ENCODE peak calls at places on chromosome 12, in nine cellular contexts. E, F, C, T, X, G, S, D and N are unnamed samples.

GRCh38 chr12:29780084-29780483 is 3.7 kb downstream of the TMTC1 start:
- DNase-seq in E (no peak), F (no peak), C (no peak), T (no peak), X (no peak), G (no peak), S (no peak), D (no peak), N (no peak)

GRCh38 chr12:119803391-119803791 is 73.7 kb downstream of the CIT start:
- DNase-seq in E (no peak), F (peak; percentile 77), C (no peak), T (peak; percentile 80), X (no peak), G (peak; percentile 42), S (peak; percentile 47), D (no peak), N (no peak)

GRCh38 chr12:123391546-123392343 is 7.8 kb downstream of the KMT5A start:
- DNase-seq in E (no peak), F (no peak), C (no peak), T (no peak), X (no peak), G (no peak), S (no peak), D (no peak), N (no peak)

GRCh38 chr12:116202940-116203339 is 74.6 kb downstream of the MED13L start:
- DNase-seq in E (no peak), F (peak; percentile 32), C (no peak), T (no peak), X (no peak), G (peak; percentile 30), S (peak; percentile 9), D (no peak), N (no peak)

GRCh38 chr12:2845280-2845679 is 10.4 kb upstream of the NRIP2 start:
- DNase-seq in E (no peak), F (peak; percentile 79), C (no peak), T (no peak), X (no peak), G (peak; percentile 85), S (peak; percentile 86), D (no peak), N (peak; percentile 81)

GRCh38 chr12:53798575-53798974 is 46.8 kb upstream of the CISTR start:
- DNase-seq in E (no peak), F (no peak), C (no peak), T (no peak), X (no peak), G (no peak), S (no peak), D (no peak), N (no peak)

GRCh38 chr12:93571854-93572711 is at the start of gene SOCS2:
- DNase-seq in E (no peak), F (peak; percentile 36), C (no peak), T (peak; percentile 69), X (no peak), G (peak; percentile 21), S (no peak), D (peak; percentile 32), N (no peak)

GRCh38 chr12:64826234-64826633 is 1.8 kb downstream of the TBC1D30 start:
- DNase-seq in E (no peak), F (peak; percentile 60), C (no peak), T (peak; percentile 86), X (no peak), G (peak; percentile 45), S (peak; percentile 54), D (peak; percentile 52), N (peak; percentile 80)

GRCh38 chr12:115190191-115190590 is 506.2 kb upstream of the TBX3 start:
- DNase-seq in E (no peak), F (no peak), C (no peak), T (no peak), X (no peak), G (no peak), S (no peak), D (no peak), N (no peak)

GRCh38 chr12:12804432-12804886 is 8.7 kb upstream of the DDX47 start:
- DNase-seq in E (no peak), F (peak; percentile 64), C (no peak), T (no peak), X (no peak), G (peak; percentile 95), S (peak; percentile 79), D (no peak), N (no peak)

DNA sequence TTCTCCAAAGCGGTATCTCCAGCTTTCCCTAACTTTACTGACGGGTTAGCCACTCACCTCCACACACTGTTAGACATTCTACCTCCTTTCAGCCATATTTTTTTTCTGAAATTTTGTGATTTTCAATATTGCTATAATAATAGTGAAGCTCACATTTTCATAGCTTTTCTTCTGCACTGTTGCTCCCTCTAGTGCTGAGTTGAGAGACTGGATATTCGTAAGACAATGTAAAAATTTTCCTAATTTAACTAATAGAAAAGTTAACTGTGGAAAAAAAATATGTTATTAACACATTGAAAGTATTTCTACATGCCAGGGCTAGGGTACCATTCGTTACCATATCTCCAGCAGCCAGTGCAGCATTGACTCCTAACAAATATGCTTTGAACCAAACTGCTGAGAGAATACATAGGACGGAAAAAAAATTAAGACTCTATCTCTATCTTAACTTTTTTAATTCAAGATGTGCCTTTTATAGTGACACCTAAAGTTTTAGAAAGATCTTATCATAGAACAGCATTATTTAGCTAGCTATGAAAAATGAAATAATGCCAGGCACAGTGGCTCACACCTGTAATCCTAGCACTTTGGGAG is 48.7 kb upstream of the ABCC9 start:
- DNase-seq in E (no peak), F (peak; percentile 74), C (no peak), T (no peak), X (no peak), G (peak; percentile 66), S (peak; percentile 36), D (no peak), N (peak; percentile 23)
- TF ChIP-seq CTCF in E (no peak), F (peak; percentile 74), C (no peak), T (peak; percentile 70), X (peak; percentile 26), G (peak; percentile 81), S (peak; percentile 59), D (peak; percentile 40), N (peak; percentile 67)

GRCh38 chr12:4353785-4354208 is 25.7 kb downstream of the FGF23 start:
- DNase-seq in E (no peak), F (peak; percentile 14), C (no peak), T (peak; percentile 66), X (peak; percentile 36), G (no peak), S (no peak), D (no peak), N (peak; percentile 24)
- TF ChIP-seq CTCF in E (peak; percentile 28), F (peak; percentile 16), C (no peak), T (peak; percentile 73), X (peak; percentile 58), G (peak; percentile 30), S (peak; percentile 54), D (peak; percentile 27), N (peak; percentile 49)

GRCh38 chr12:66694666-66695065 is 15.8 kb upstream of the GRIP1 start:
- DNase-seq in E (no peak), F (no peak), C (no peak), T (no peak), X (no peak), G (no peak), S (no peak), D (no peak), N (no peak)

GRCh38 chr12:66699738-66700482 is 21.0 kb upstream of the GRIP1 start:
- DNase-seq in E (no peak), F (no peak), C (no peak), T (no peak), X (no peak), G (no peak), S (no peak), D (no peak), N (no peak)

GRCh38 chr12:66697404-66697803 is 18.5 kb upstream of the GRIP1 start:
- DNase-seq in E (no peak), F (no peak), C (no peak), T (no peak), X (no peak), G (no peak), S (no peak), D (no peak), N (no peak)

GRCh38 chr12:66695130-66695529 is 16.3 kb upstream of the GRIP1 start:
- DNase-seq in E (no peak), F (no peak), C (no peak), T (no peak), X (no peak), G (no peak), S (no peak), D (peak; percentile 62), N (no peak)

DNA sequence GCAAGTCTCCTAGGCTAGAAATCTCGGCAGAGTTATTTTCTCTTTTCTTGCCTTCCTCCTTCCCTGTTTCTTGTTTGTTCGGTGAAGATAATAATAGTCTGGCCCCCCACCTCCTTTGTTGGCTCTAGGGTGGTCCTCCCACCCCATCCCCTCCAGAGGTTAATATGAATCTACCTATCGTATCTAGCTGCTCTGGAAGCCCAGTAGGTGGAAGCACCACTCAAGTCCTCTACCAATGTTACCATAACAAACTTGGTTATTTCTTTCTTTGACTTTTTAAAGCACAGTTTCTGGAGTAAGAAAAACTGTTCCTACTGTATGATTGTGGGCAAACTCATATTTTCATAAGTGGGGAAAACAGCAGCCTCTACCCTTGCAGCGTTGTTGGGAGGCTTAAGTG is 19.7 kb upstream of the GRIP1 start:
- DNase-seq in E (no peak), F (no peak), C (no peak), T (no peak), X (no peak), G (no peak), S (no peak), D (no peak), N (no peak)
- TF ChIP-seq CTCF in E (no peak), F (no peak), C (no peak), T (no peak), X (no peak), G (no peak), S (no peak), D (no peak), N (peak; percentile 21)

GRCh38 chr12:117450186-117450585 is 88.8 kb upstream of the NOS1 start:
- DNase-seq in E (no peak), F (no peak), C (no peak), T (no peak), X (no peak), G (no peak), S (no peak), D (no peak), N (no peak)
- TF ChIP-seq CTCF in E (no peak), F (no peak), C (no peak), T (no peak), X (no peak), G (no peak), S (no peak), D (no peak), N (no peak)

DNA sequence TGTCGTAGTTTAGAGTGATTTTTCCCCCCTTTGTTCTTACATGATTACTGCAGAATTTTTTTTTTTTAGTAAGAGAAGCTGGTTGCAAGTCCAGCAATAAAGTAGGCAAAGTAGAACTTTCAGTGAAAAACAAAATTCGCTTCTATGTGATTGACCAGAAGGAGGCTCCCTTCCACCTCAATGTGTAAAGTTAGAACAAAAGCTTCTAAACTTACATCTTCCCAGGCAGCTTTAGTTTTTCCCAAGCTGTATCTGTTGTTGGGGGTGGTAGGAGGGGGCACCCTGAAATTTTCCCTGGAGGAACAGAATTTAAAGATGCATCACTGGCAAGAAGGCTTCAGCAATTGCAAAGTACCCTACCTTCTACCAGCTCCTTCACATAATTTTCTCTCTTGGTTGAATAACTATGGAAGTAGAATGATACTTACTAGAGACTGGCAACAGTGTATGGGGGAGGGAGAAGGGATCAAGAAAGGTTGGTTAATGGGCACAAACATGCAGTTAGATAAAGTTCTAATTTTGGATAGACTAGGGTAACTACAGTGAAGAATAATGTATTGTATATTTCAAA is 87.3 kb upstream of the E2F7 start:
- DNase-seq in E (no peak), F (peak; percentile 82), C (no peak), T (no peak), X (no peak), G (peak; percentile 56), S (peak; percentile 31), D (no peak), N (peak; percentile 47)
- TF ChIP-seq CTCF in E (peak; percentile 14), F (peak; percentile 67), C (no peak), T (peak; percentile 76), X (no peak), G (peak; percentile 65), S (peak; percentile 68), D (no peak), N (peak; percentile 58)